ENCODE peak calls at places on chromosomes 7 and 10, in eight cellular contexts. One of them, this sample, is unnamed.
A peak's percentile ranks its signal among the peaks of the same experiment; 100 is the strongest.

GRCh38 chr7:28409716-28410627 is 2.3 kb upstream of the CREB5 start:
- DNase-seq in lung microvascular endothelial cell: peak; percentile 28
- DNase-seq in neuronal stem cell: peak; percentile 45
- DNase-seq in cardiac fibroblast: peak; percentile 48
- DNase-seq in activated effector memory CD4-positive, alpha-beta T cell treated with anti-CD3 and anti-CD28 coated beads, Interleukin-2, amount 50 U/mL, for 16 hours: no peak
- DNase-seq in GM04504: no peak
- DNase-seq in NCI-H1092: no peak
- DNase-seq in upper lobe of right lung: peak; percentile 64
- DNase-seq in this sample: peak; percentile 24

GRCh38 chr7:105638942-105639495 is 57.7 kb upstream of the EFCAB10 start:
- DNase-seq in lung microvascular endothelial cell: no peak
- DNase-seq in neuronal stem cell: peak; percentile 46
- DNase-seq in cardiac fibroblast: no peak
- DNase-seq in activated effector memory CD4-positive, alpha-beta T cell treated with anti-CD3 and anti-CD28 coated beads, Interleukin-2, amount 50 U/mL, for 16 hours: no peak
- DNase-seq in GM04504: no peak
- DNase-seq in NCI-H1092: peak; percentile 65
- DNase-seq in upper lobe of right lung: no peak
- DNase-seq in this sample: no peak

GRCh38 chr10:103241262-103242011 is 4.2 kb upstream of the RPEL1 start:
- DNase-seq in lung microvascular endothelial cell: peak; percentile 67
- DNase-seq in neuronal stem cell: no peak
- DNase-seq in cardiac fibroblast: peak; percentile 47
- DNase-seq in activated effector memory CD4-positive, alpha-beta T cell treated with anti-CD3 and anti-CD28 coated beads, Interleukin-2, amount 50 U/mL, for 16 hours: no peak
- DNase-seq in GM04504: no peak
- DNase-seq in NCI-H1092: no peak
- DNase-seq in upper lobe of right lung: peak; percentile 79
- DNase-seq in this sample: peak; percentile 46

GRCh38 chr7:22356855-22357310 is at the start of gene RAPGEF5:
- DNase-seq in lung microvascular endothelial cell: peak; percentile 47
- DNase-seq in neuronal stem cell: peak; percentile 39
- DNase-seq in cardiac fibroblast: no peak
- DNase-seq in activated effector memory CD4-positive, alpha-beta T cell treated with anti-CD3 and anti-CD28 coated beads, Interleukin-2, amount 50 U/mL, for 16 hours: no peak
- DNase-seq in GM04504: no peak
- DNase-seq in NCI-H1092: peak; percentile 51
- DNase-seq in upper lobe of right lung: peak; percentile 81
- DNase-seq in this sample: no peak

GRCh38 chr7:124996778-124997177 is 67.2 kb upstream of the POT1 start:
- DNase-seq in lung microvascular endothelial cell: no peak
- DNase-seq in neuronal stem cell: no peak
- DNase-seq in cardiac fibroblast: peak; percentile 49
- DNase-seq in activated effector memory CD4-positive, alpha-beta T cell treated with anti-CD3 and anti-CD28 coated beads, Interleukin-2, amount 50 U/mL, for 16 hours: no peak
- DNase-seq in GM04504: peak; percentile 3
- DNase-seq in NCI-H1092: no peak
- DNase-seq in upper lobe of right lung: no peak
- DNase-seq in this sample: no peak

GRCh38 chr7:33836797-33837355 is 68.5 kb upstream of the BMPER start:
- DNase-seq in lung microvascular endothelial cell: no peak
- DNase-seq in neuronal stem cell: no peak
- DNase-seq in cardiac fibroblast: no peak
- DNase-seq in activated effector memory CD4-positive, alpha-beta T cell treated with anti-CD3 and anti-CD28 coated beads, Interleukin-2, amount 50 U/mL, for 16 hours: no peak
- DNase-seq in GM04504: no peak
- DNase-seq in NCI-H1092: no peak
- DNase-seq in upper lobe of right lung: no peak
- DNase-seq in this sample: no peak

GRCh38 chr7:155009570-155010157 is 6.7 kb upstream of the PAXIP1 start:
- DNase-seq in lung microvascular endothelial cell: peak; percentile 10
- DNase-seq in neuronal stem cell: no peak
- DNase-seq in cardiac fibroblast: peak; percentile 19
- DNase-seq in activated effector memory CD4-positive, alpha-beta T cell treated with anti-CD3 and anti-CD28 coated beads, Interleukin-2, amount 50 U/mL, for 16 hours: peak; percentile 71
- DNase-seq in GM04504: no peak
- DNase-seq in NCI-H1092: no peak
- DNase-seq in upper lobe of right lung: no peak
- DNase-seq in this sample: no peak

GRCh38 chr10:71770789-71771188 is 2.5 kb downstream of the VSIR start:
- DNase-seq in lung microvascular endothelial cell: no peak
- DNase-seq in neuronal stem cell: no peak
- DNase-seq in cardiac fibroblast: peak; percentile 36
- DNase-seq in activated effector memory CD4-positive, alpha-beta T cell treated with anti-CD3 and anti-CD28 coated beads, Interleukin-2, amount 50 U/mL, for 16 hours: no peak
- DNase-seq in GM04504: no peak
- DNase-seq in NCI-H1092: no peak
- DNase-seq in upper lobe of right lung: no peak
- DNase-seq in this sample: peak; percentile 80

GRCh38 chr10:86931872-86932271 is 25.5 kb downstream of the MMRN2 start:
- DNase-seq in lung microvascular endothelial cell: no peak
- DNase-seq in neuronal stem cell: no peak
- DNase-seq in cardiac fibroblast: peak; percentile 73
- DNase-seq in activated effector memory CD4-positive, alpha-beta T cell treated with anti-CD3 and anti-CD28 coated beads, Interleukin-2, amount 50 U/mL, for 16 hours: no peak
- DNase-seq in GM04504: no peak
- DNase-seq in NCI-H1092: no peak
- DNase-seq in upper lobe of right lung: no peak
- DNase-seq in this sample: peak; percentile 70

GRCh38 chr7:76396039-76396732 is 13.3 kb downstream of the SSC4D start:
- DNase-seq in lung microvascular endothelial cell: no peak
- DNase-seq in neuronal stem cell: no peak
- DNase-seq in cardiac fibroblast: no peak
- DNase-seq in activated effector memory CD4-positive, alpha-beta T cell treated with anti-CD3 and anti-CD28 coated beads, Interleukin-2, amount 50 U/mL, for 16 hours: no peak
- DNase-seq in GM04504: no peak
- DNase-seq in NCI-H1092: no peak
- DNase-seq in upper lobe of right lung: no peak
- DNase-seq in this sample: peak; percentile 31

GRCh38 chr10:117497736-117498135 is 44.8 kb upstream of the EMX2 start:
- DNase-seq in lung microvascular endothelial cell: no peak
- DNase-seq in neuronal stem cell: no peak
- DNase-seq in cardiac fibroblast: no peak
- DNase-seq in activated effector memory CD4-positive, alpha-beta T cell treated with anti-CD3 and anti-CD28 coated beads, Interleukin-2, amount 50 U/mL, for 16 hours: peak; percentile 31
- DNase-seq in GM04504: no peak
- DNase-seq in NCI-H1092: no peak
- DNase-seq in upper lobe of right lung: no peak
- DNase-seq in this sample: no peak

GRCh38 chr10:43453266-43453831 is 16.4 kb downstream of the ZNF487 start:
- DNase-seq in lung microvascular endothelial cell: no peak
- DNase-seq in neuronal stem cell: no peak
- DNase-seq in cardiac fibroblast: no peak
- DNase-seq in activated effector memory CD4-positive, alpha-beta T cell treated with anti-CD3 and anti-CD28 coated beads, Interleukin-2, amount 50 U/mL, for 16 hours: no peak
- DNase-seq in GM04504: no peak
- DNase-seq in NCI-H1092: no peak
- DNase-seq in upper lobe of right lung: no peak
- DNase-seq in this sample: no peak

This sample was measured in fibroblast of villous mesenchyme.